ENCODE peak calls at places on chromosomes 2 and 18, in six cellular contexts. N, V, C, D, J and F are unnamed samples.

GRCh38 chr2:241308267-241308666 is 7.2 kb downstream of the HDLBP start:
- DNase-seq in N (no peak), V (no peak), C (no peak), D (no peak), J (no peak), F (no peak)

GRCh38 chr2:75403991-75404428 is 156.7 kb downstream of the EVA1A start:
- DNase-seq in N (peak; percentile 59), V (peak; percentile 45), C (no peak), D (peak; percentile 67), J (peak; percentile 4), F (peak; percentile 83)

GRCh38 chr2:98459776-98460175 is 15.1 kb downstream of the INPP4A start:
- DNase-seq in N (peak; percentile 70), V (no peak), C (no peak), D (peak; percentile 52), J (no peak), F (no peak)

GRCh38 chr2:194553969-194554368 is 1103.1 kb upstream of the SLC39A10 start:
- DNase-seq in N (no peak), V (no peak), C (no peak), D (no peak), J (no peak), F (no peak)

GRCh38 chr2:118403658-118404451 is 315.6 kb downstream of the INSIG2 start:
- DNase-seq in N (no peak), V (no peak), C (no peak), D (no peak), J (no peak), F (no peak)

GRCh38 chr2:176729706-176730569 is 460.7 kb downstream of the MTX2 start:
- DNase-seq in N (no peak), V (no peak), C (no peak), D (no peak), J (no peak), F (no peak)

GRCh38 chr2:44770221-44771187 is 171.0 kb upstream of the SIX3 start:
- DNase-seq in N (no peak), V (no peak), C (peak; percentile 38), D (no peak), J (no peak), F (no peak)

GRCh38 chr2:224971214-224971613 is 71.1 kb downstream of the DOCK10 start:
- DNase-seq in N (no peak), V (no peak), C (peak; percentile 51), D (no peak), J (peak; percentile 5), F (peak; percentile 45)

GRCh38 chr2:86185517-86186212 is 9.6 kb downstream of the IMMT start:
- DNase-seq in N (no peak), V (no peak), C (no peak), D (no peak), J (no peak), F (peak; percentile 47)

GRCh38 chr2:7022956-7023467 is 105.8 kb downstream of the RNF144A start:
- DNase-seq in N (no peak), V (no peak), C (no peak), D (no peak), J (no peak), F (no peak)

GRCh38 chr2:199405241-199405640 is 52.5 kb downstream of the SATB2 start:
- DNase-seq in N (peak; percentile 17), V (no peak), C (no peak), D (peak; percentile 16), J (no peak), F (peak; percentile 62)

GRCh38 chr2:237886702-237887481 is 27.5 kb downstream of the RAMP1 start:
- DNase-seq in N (peak; percentile 80), V (no peak), C (no peak), D (peak; percentile 55), J (no peak), F (no peak)

GRCh38 chr2:120454993-120455789 is 109.3 kb downstream of the INHBB start:
- DNase-seq in N (peak; percentile 71), V (no peak), C (no peak), D (peak; percentile 70), J (no peak), F (no peak)

GRCh38 chr2:205187731-205188130 is 494.6 kb upstream of the NRP2 start:
- DNase-seq in N (peak; percentile 52), V (no peak), C (no peak), D (no peak), J (peak; percentile 4), F (no peak)

GRCh38 chr2:169034256-169034655 is 3.1 kb upstream of the ABCB11 start:
- DNase-seq in N (no peak), V (no peak), C (no peak), D (peak; percentile 50), J (no peak), F (peak; percentile 49)

GRCh38 chr2:84971799-84972790 is 1.1 kb downstream of the KCMF1 start:
- DNase-seq in N (peak; percentile 42), V (no peak), C (peak; percentile 69), D (peak; percentile 44), J (peak; percentile 27), F (peak; percentile 59)
- H3K23ac ChIP-seq in N (peak overlapping the region; percentile 100), V (no peak overlapping the region), C (no peak overlapping the region), D (peak overlapping the region; percentile 23), J (no peak overlapping the region), F (peak overlapping the region; percentile 80)

GRCh38 chr2:231525248-231526163 is 4.7 kb downstream of the NMUR1 start:
- DNase-seq in N (no peak), V (no peak), C (no peak), D (no peak), J (no peak), F (no peak)

GRCh38 chr2:231526341-231527090 is 3.7 kb downstream of the NMUR1 start:
- DNase-seq in N (no peak), V (no peak), C (no peak), D (no peak), J (no peak), F (no peak)

GRCh38 chr2:231522418-231523180 is 7.6 kb downstream of the NMUR1 start:
- DNase-seq in N (peak; percentile 83), V (no peak), C (no peak), D (peak; percentile 61), J (no peak), F (no peak)

GRCh38 chr2:231523451-231524266 is 6.6 kb downstream of the NMUR1 start:
- DNase-seq in N (no peak), V (no peak), C (no peak), D (no peak), J (no peak), F (no peak)

GRCh38 chr2:231524477-231525247 is 5.6 kb downstream of the NMUR1 start:
- DNase-seq in N (no peak), V (no peak), C (no peak), D (no peak), J (no peak), F (no peak)
- H3K9ac ChIP-seq in N (no peak overlapping the region), V (no peak overlapping the region), C (no peak overlapping the region), D (no peak overlapping the region), J (no peak overlapping the region), F (no peak overlapping the region)

DNA sequence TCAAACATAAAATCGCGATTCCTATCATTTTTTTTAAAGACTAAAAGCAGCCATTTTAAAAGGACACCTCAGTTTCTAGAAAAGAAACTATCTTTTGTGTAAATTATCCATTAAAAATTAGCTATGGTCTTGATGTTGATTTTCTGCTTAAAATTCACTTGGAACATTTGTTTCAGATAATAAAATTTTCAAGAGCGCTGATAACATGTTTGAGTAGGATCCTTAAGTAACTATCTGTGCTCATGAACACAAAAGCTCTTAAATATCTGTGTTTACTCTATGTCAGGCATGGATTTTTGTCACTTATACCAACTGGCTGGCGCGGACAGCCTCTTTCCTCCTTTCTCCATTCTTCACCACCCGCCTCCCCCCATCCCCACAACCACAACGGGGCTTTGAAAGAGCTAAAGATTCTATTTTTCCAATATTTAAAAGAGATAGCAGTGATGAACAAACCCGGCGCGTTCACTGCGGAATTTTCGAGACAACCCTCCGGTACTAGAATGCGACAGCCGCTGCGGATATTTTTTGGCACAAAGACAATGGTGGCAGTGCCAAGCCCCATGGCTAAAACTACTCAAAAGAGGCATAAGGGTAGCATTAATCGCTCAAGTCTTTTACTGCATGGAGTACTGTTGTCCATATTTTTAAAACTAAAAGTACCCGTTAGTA is 181.5 kb downstream of the TCF4 start:
- DNase-seq in N (no peak), V (no peak), C (no peak), D (no peak), J (no peak), F (no peak)
- H3K4me3 ChIP-seq in N (peak overlapping the region; percentile 58), V (no peak overlapping the region), C (no peak overlapping the region), D (no peak overlapping the region), J (no peak overlapping the region), F (no peak overlapping the region)

GRCh38 chr2:148643998-148644884 is at the start of gene EPC2:
- DNase-seq in N (peak; percentile 80), V (peak; percentile 88), C (peak; percentile 95), D (peak; percentile 85), J (peak; percentile 71), F (peak; percentile 87)
- H3K23ac ChIP-seq in N (peak within 1 kb of the TSS; percentile 100), V (peak within 1 kb of the TSS; percentile 97), C (no peak within 1 kb of the TSS), D (peak within 1 kb of the TSS; percentile 91), J (no peak within 1 kb of the TSS), F (peak within 1 kb of the TSS; percentile 92)

DNA sequence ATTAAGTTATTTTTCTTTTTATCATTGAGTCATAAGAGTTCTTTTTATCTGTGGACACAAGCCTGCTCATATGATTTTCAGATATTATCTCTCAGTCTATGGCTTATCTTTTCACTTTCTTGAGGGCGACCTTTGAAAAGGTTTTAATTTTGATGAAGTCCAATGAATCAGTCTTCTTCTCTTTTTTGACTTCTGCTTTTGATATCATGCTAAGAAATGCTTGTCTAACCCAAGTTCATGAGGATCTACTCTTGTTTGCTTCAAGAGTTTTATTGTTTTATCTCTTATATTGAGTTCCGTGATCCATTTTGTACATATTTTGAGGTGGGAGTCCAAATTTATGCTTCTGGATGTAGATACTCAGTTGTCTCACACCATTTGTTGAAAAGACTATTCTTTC is 36.5 kb downstream of the PSMD14 start:
- DNase-seq in N (no peak), V (no peak), C (no peak), D (no peak), J (no peak), F (no peak)
- H3K9ac ChIP-seq in N (no peak overlapping the region), V (no peak overlapping the region), C (no peak overlapping the region), D (no peak overlapping the region), J (no peak overlapping the region), F (no peak overlapping the region)

GRCh38 chr2:104851236-104852160 is 2.4 kb upstream of the POU3F3 start:
- DNase-seq in N (no peak), V (no peak), C (no peak), D (no peak), J (no peak), F (peak; percentile 27)
- H3K4me3 ChIP-seq in N (no peak overlapping the region), V (peak overlapping the region; percentile 82), C (peak overlapping the region; percentile 5), D (no peak overlapping the region), J (no peak overlapping the region), F (no peak overlapping the region)

DNA sequence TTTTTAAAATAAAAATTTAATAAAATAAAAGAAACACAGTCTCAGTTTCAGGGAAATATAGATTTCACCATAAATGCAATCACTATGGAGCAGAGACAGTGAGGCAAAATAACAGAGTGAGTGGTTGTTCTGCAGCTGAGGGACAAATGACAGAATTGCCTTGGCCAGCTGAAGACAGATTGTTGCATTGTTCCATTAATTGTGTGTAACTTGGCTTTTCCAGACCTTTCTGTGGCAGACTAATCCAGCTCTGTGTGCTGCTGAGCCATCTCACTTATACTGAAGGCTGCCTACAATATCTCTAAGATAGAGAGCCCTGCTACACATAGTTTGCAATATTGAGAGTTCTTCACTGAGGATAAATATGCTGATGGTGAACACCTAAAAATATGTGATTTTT is 11.5 kb downstream of the LRRTM1 start:
- DNase-seq in N (no peak), V (no peak), C (no peak), D (no peak), J (no peak), F (no peak)
- H3K23ac ChIP-seq in N (no peak overlapping the region), V (no peak overlapping the region), C (no peak overlapping the region), D (no peak overlapping the region), J (peak overlapping the region; percentile 15), F (no peak overlapping the region)

GRCh38 chr2:74080346-74080745 is 67.4 kb downstream of the BOLA3 start:
- DNase-seq in N (no peak), V (no peak), C (no peak), D (no peak), J (no peak), F (peak; percentile 40)
- H3K9ac ChIP-seq in N (no peak overlapping the region), V (no peak overlapping the region), C (no peak overlapping the region), D (no peak overlapping the region), J (no peak overlapping the region), F (no peak overlapping the region)